ENCODE peak calls at places on chromosomes 5 and 9, in seven cellular contexts. M is H9, G is neuronal stem cell, E is mesenchymal stem cell, N is H1, A is mesendoderm, Z is trophoblast cell. X is an unnamed sample.

GRCh38 chr5:7878381-7878873 is 9.5 kb downstream of the MTRR start:
- DNase-seq in M (no peak), G (no peak), E (no peak), N (no peak), A (no peak), Z (no peak), X (peak)

GRCh38 chr5:1537166-1538154 is 13.7 kb upstream of the LPCAT1 start:
- DNase-seq in M (peak), G (no peak), E (no peak), N (peak), A (no peak), Z (no peak), X (no peak)

GRCh38 chr5:1731091-1731639 is 68.5 kb downstream of the MRPL36 start:
- DNase-seq in M (peak), G (no peak), E (no peak), N (peak), A (no peak), Z (no peak), X (no peak)

GRCh38 chr9:127021664-127022337 is 100.6 kb downstream of the ANGPTL2 start:
- DNase-seq in M (no peak), G (no peak), E (peak), N (no peak), A (no peak), Z (no peak), X (peak)

GRCh38 chr9:75071530-75072122 is 16.3 kb downstream of the NMRK1 start:
- DNase-seq in M (peak), G (no peak), E (no peak), N (no peak), A (peak), Z (peak), X (no peak)

GRCh38 chr9:75907329-75907728 is 16.9 kb downstream of the PCSK5 start:
- DNase-seq in M (no peak), G (no peak), E (peak), N (no peak), A (no peak), Z (no peak), X (peak)

GRCh38 chr5:9766581-9766980 is 136.4 kb upstream of the TAS2R1 start:
- DNase-seq in M (no peak), G (no peak), E (no peak), N (no peak), A (no peak), Z (peak), X (peak)

GRCh38 chr9:125190371-125190801 is 783 bp upstream of the PPP6C start:
- DNase-seq in M (no peak), G (no peak), E (no peak), N (no peak), A (peak), Z (no peak), X (no peak)

GRCh38 chr5:4781312-4781711 is 358.8 kb upstream of the ADAMTS16 start:
- DNase-seq in M (no peak), G (no peak), E (no peak), N (no peak), A (no peak), Z (no peak), X (no peak)

GRCh38 chr5:145978672-145979071 is 42.3 kb downstream of the SH3RF2 start:
- DNase-seq in M (no peak), G (no peak), E (no peak), N (no peak), A (peak), Z (no peak), X (no peak)

GRCh38 chr9:99092643-99093491 is 12.0 kb upstream of the TGFBR1 start:
- DNase-seq in M (no peak), G (no peak), E (no peak), N (no peak), A (no peak), Z (no peak), X (no peak)

GRCh38 chr5:53411388-53411787 is 69.0 kb upstream of the FST start:
- DNase-seq in M (no peak), G (no peak), E (no peak), N (no peak), A (no peak), Z (no peak), X (peak)

GRCh38 chr5:144427871-144428270 is 257.2 kb downstream of the KCTD16 start:
- DNase-seq in M (no peak), G (no peak), E (peak), N (no peak), A (no peak), Z (no peak), X (no peak)

GRCh38 chr5:157130933-157131332 is 11.7 kb downstream of the MED7 start:
- DNase-seq in M (no peak), G (no peak), E (peak), N (no peak), A (peak), Z (peak), X (peak)

GRCh38 chr5:41843456-41844112 is 26.6 kb downstream of the OXCT1 start:
- DNase-seq in M (no peak), G (peak), E (peak), N (no peak), A (peak), Z (peak), X (peak)

GRCh38 chr5:158049459-158049858 is 190.5 kb upstream of the CLINT1 start:
- DNase-seq in M (peak), G (no peak), E (no peak), N (no peak), A (no peak), Z (no peak), X (no peak)

GRCh38 chr9:132875159-132875558 is 2.9 kb downstream of the AK8 start:
- DNase-seq in M (no peak), G (no peak), E (no peak), N (no peak), A (no peak), Z (no peak), X (no peak)

GRCh38 chr5:109924708-109925107 is 235.0 kb downstream of the MAN2A1 start:
- DNase-seq in M (no peak), G (no peak), E (no peak), N (no peak), A (no peak), Z (no peak), X (no peak)

DNA sequence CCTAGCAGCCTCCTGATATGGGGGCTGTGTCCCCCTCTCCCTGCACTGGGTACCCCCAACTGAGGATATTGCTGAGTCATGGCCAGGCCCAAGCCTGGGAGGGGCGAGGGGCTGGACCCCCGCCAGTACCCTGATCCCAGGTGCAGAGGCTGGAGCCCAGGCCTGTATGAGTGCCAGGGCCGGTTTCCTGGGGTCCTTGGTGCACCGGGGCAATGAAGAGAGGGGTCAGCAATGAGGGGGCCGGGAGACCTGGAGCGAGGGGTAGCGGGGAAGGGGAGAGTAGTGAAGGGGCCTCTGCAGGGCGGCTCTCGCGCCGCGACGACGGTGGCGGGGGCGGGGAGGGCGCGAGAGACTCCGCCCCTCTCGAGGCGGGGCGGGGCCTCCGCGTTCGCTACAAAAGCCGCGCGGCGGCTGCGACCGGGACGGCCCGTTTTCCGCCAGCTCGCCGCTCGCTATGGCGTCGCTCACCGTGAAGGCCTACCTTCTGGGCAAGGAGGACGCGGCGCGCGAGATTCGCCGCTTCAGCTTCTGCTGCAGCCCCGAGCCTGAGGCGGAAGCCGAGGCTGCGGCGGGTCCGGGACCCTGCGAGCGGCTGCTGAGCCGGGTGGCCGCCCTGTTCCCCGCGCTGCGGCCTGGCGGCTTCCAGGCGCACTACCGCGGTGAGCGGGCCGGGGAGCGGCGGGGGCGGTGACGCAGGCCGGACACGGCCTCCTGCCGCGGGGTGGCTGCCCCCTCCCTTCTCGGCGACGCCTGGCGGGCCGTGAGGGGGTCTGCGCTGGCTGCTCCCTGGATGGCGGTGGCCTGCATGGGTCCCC is at the start of gene SQSTM1:
- DNase-seq in M (peak), G (peak), E (peak), N (peak), A (peak), Z (peak), X (peak)
- H3K4ac ChIP-seq in M (no peak), G (peak), E (peak), N (peak), A (peak), Z (peak), X (peak)

GRCh38 chr9:38183994-38184568 is 115.1 kb upstream of the SHB start:
- DNase-seq in M (no peak), G (no peak), E (no peak), N (no peak), A (peak), Z (no peak), X (no peak)
- H3K4ac ChIP-seq in M (no peak), G (no peak), E (no peak), N (no peak), A (no peak), Z (no peak), X (no peak)

GRCh38 chr5:45376463-45376862 is 319.7 kb downstream of the HCN1 start:
- DNase-seq in M (no peak), G (no peak), E (peak), N (no peak), A (no peak), Z (no peak), X (peak)
- H3K4ac ChIP-seq in M (no peak), G (no peak), E (no peak), N (no peak), A (no peak), Z (no peak), X (no peak)

GRCh38 chr5:18807256-18808193 is 1173.3 kb downstream of the TAF11L14 start:
- DNase-seq in M (no peak), G (no peak), E (no peak), N (no peak), A (no peak), Z (no peak), X (no peak)

GRCh38 chr5:18800293-18801025 is 1166.2 kb downstream of the TAF11L14 start:
- DNase-seq in M (no peak), G (no peak), E (no peak), N (no peak), A (no peak), Z (no peak), X (no peak)

GRCh38 chr5:18799482-18800128 is 1165.3 kb downstream of the TAF11L14 start:
- DNase-seq in M (no peak), G (no peak), E (no peak), N (no peak), A (peak), Z (no peak), X (no peak)

GRCh38 chr5:18802336-18802735 is 1168.1 kb downstream of the TAF11L14 start:
- DNase-seq in M (no peak), G (no peak), E (no peak), N (no peak), A (no peak), Z (no peak), X (no peak)

DNA sequence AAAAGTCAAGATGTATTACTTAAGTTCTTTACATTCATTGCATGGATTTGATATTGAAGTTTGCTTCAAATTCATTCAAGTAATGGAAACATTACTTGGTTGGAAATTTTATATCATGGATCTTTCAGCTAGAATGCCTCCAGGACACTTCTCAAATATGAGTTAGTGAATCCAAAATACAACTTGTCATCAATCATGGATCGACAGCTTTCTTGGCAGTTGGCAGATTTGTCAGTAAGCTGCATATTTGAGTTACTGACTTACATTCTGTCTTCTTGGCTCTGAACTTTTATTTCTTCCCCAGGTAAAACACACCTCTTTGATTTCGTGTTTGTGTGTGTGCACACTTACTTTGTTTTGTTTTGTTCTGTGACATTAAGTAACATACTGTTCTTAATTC is 1171.1 kb downstream of the TAF11L14 start:
- DNase-seq in M (no peak), G (no peak), E (no peak), N (no peak), A (no peak), Z (no peak), X (no peak)
- H3K4ac ChIP-seq in M (no peak), G (no peak), E (no peak), N (no peak), A (no peak), Z (no peak), X (no peak)

GRCh38 chr5:118967059-118967508 is 21.3 kb downstream of the DTWD2 start:
- DNase-seq in M (no peak), G (no peak), E (no peak), N (no peak), A (no peak), Z (no peak), X (no peak)
- H3K4ac ChIP-seq in M (no peak), G (no peak), E (no peak), N (no peak), A (no peak), Z (no peak), X (no peak)

DNA sequence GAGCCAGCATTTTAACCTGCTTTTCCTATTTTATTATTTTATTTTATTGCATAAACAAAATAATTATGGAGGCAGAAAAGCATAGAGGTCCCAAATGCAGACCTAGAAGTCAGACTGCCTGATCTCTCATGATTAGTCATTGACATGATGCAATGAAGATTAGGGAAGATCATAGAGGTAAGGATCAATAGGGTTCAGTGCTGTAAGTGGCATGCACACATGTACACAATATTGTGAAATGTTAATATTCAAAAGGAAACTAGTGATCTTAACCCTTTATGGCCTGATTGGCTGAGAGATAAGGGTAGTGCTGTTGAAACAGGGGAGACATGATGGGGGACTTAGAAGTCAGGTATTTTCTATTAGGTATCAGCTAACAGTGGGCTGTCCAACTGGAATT is 1.1 kb upstream of the FRRS1L start:
- DNase-seq in M (no peak), G (no peak), E (no peak), N (no peak), A (no peak), Z (no peak), X (no peak)
- H3K4ac ChIP-seq in M (no peak), G (no peak), E (no peak), N (no peak), A (no peak), Z (no peak), X (no peak)

GRCh38 chr9:7338586-7339281 is 460.8 kb downstream of the DMAC1 start:
- DNase-seq in M (no peak), G (no peak), E (no peak), N (no peak), A (peak), Z (no peak), X (no peak)

GRCh38 chr9:7342721-7343120 is 456.9 kb downstream of the DMAC1 start:
- DNase-seq in M (no peak), G (no peak), E (no peak), N (no peak), A (peak), Z (no peak), X (no peak)

GRCh38 chr9:7340451-7340850 is 459.1 kb downstream of the DMAC1 start:
- DNase-seq in M (no peak), G (no peak), E (no peak), N (no peak), A (no peak), Z (no peak), X (no peak)

GRCh38 chr9:7341571-7341970 is 458.0 kb downstream of the DMAC1 start:
- DNase-seq in M (no peak), G (no peak), E (no peak), N (no peak), A (no peak), Z (no peak), X (no peak)

GRCh38 chr9:7342229-7342628 is 457.3 kb downstream of the DMAC1 start:
- DNase-seq in M (no peak), G (no peak), E (no peak), N (no peak), A (no peak), Z (no peak), X (no peak)
- H3K4ac ChIP-seq in M (no peak), G (no peak), E (no peak), N (no peak), A (no peak), Z (no peak), X (no peak)